ENCODE peak calls at places on chromosome 5, in four cellular contexts. D is neural progenitor cell, B is fibroblast of lung, T is progenitor cell of endocrine pancreas. Y is an unnamed sample.

GRCh38 chr5:80093796-80094195 is 58.6 kb downstream of the THBS4 start:
- DNase-seq in D (peak; percentile 91), B (no peak), T (no peak), Y (no peak)

GRCh38 chr5:27472000-27472763 is 433.8 kb upstream of the CDH9 start:
- DNase-seq in T (peak; percentile 61), B (peak; percentile 12), D (peak; percentile 91), Y (no peak)

GRCh38 chr5:25090818-25091217 is 446.0 kb upstream of the CDH10 start:
- DNase-seq in D (no peak), T (no peak), B (peak; percentile 26), Y (no peak)

GRCh38 chr5:31464081-31464480 is 67.8 kb downstream of the DROSHA start:
- DNase-seq in T (no peak), D (no peak), B (no peak), Y (no peak)

GRCh38 chr5:176803027-176803942 is 7.1 kb upstream of the UNC5A start:
- DNase-seq in B (no peak), T (no peak), D (no peak), Y (no peak)

GRCh38 chr5:154901276-154901675 is 36.7 kb downstream of the GEMIN5 start:
- DNase-seq in B (peak; percentile 57), D (no peak), T (no peak), Y (no peak)

GRCh38 chr5:78003914-78004313 is 227.8 kb upstream of the TBCA start:
- DNase-seq in T (no peak), B (no peak), D (peak; percentile 72), Y (no peak)

GRCh38 chr5:79229357-79230174 is 6.4 kb upstream of the JMY start:
- DNase-seq in B (peak; percentile 30), D (no peak), T (no peak), Y (no peak)

GRCh38 chr5:78922879-78923621 is 62.1 kb downstream of the ARSB start:
- DNase-seq in T (no peak), D (no peak), B (no peak), Y (no peak)

GRCh38 chr5:134114886-134115805 is 665 bp downstream of the TCF7 start:
- DNase-seq in D (peak; percentile 65), B (no peak), T (peak; percentile 55), Y (no peak)

GRCh38 chr5:181158869-181159268 is 11.5 kb downstream of the OR2V2 start:
- DNase-seq in B (no peak), T (no peak), D (no peak), Y (no peak)

GRCh38 chr5:35335752-35336151 is 105.5 kb upstream of the PRLR start:
- DNase-seq in B (no peak), D (peak; percentile 14), T (no peak), Y (no peak)

GRCh38 chr5:158155087-158155486 is 296.1 kb upstream of the CLINT1 start:
- DNase-seq in B (no peak), D (no peak), T (no peak), Y (no peak)

GRCh38 chr5:1268666-1269065 is 26.2 kb downstream of the TERT start:
- DNase-seq in D (no peak), B (no peak), T (no peak), Y (no peak)

GRCh38 chr5:103259705-103260355 is 1.3 kb downstream of the MACIR start:
- DNase-seq in B (peak; percentile 32), T (no peak), D (peak; percentile 70), Y (no peak)

GRCh38 chr5:150068961-150069618 is 17.3 kb downstream of the CSF1R start:
- DNase-seq in D (no peak), B (no peak), T (no peak), Y (no peak)

GRCh38 chr5:83720805-83721431 is at the start of gene HAPLN1:
- DNase-seq in D (peak; percentile 54), T (no peak), B (no peak), Y (no peak)

GRCh38 chr5:126938461-126938860 is 91.9 kb downstream of the MARCHF3 start:
- DNase-seq in D (no peak), B (peak; percentile 88), T (no peak), Y (no peak)

GRCh38 chr5:78586251-78586650 is 62.3 kb downstream of the LHFPL2 start:
- DNase-seq in D (no peak), T (no peak), B (peak; percentile 97), Y (no peak)

GRCh38 chr5:74232281-74232680 is 408.2 kb downstream of the ENC1 start:
- DNase-seq in T (no peak), B (peak; percentile 20), D (peak; percentile 35), Y (no peak)

GRCh38 chr5:84729326-84729725 is 344.6 kb upstream of the EDIL3 start:
- DNase-seq in T (no peak), B (peak; percentile 33), D (no peak), Y (no peak)

GRCh38 chr5:9324348-9325056 is 221.4 kb downstream of the SEMA5A start:
- DNase-seq in D (no peak), B (peak; percentile 61), T (no peak), Y (no peak)

GRCh38 chr5:17727212-17727611 is 93.0 kb downstream of the TAF11L14 start:
- DNase-seq in D (no peak), B (no peak), T (no peak), Y (no peak)

GRCh38 chr5:38809388-38810359 is 36.1 kb upstream of the OSMR start:
- DNase-seq in D (peak; percentile 93), T (peak; percentile 70), B (peak; percentile 97), Y (no peak)
- TF ChIP-seq CTCF in D (peak; percentile 89), T (peak; percentile 94), B (peak; percentile 69), Y (no peak)

DNA sequence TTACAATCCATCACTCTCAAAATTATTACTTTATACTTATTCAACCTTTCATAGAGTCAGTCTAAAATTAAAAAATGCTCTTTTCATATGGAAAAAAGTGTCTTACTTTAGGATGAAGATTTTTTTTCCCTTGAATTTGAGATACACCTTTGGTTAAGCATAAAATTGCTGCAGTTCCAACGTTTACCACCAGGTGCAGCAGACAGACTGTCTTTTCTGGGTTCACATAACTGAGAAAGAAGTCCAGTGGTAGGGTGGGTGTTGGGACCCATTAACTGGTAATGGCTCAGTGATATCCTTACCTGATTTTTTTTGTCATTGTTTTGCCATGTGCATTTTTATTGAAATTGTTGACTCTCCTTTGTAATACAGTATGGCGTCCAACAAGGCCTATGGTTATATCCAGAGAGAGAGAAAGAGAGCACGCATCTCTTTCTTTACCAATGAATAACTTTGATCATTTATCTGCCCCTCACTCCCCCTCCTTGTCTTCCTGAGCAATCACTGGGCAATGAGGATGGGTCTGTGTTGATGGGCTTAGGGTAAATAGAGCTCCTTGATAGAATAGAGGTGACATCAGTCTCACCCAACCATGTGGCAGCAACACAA is 98.4 kb downstream of the FBXL7 start:
- DNase-seq in B (no peak), D (peak; percentile 54), T (no peak), Y (no peak)
- TF ChIP-seq CTCF in B (peak; percentile 55), D (peak; percentile 72), T (peak; percentile 53), Y (no peak)

GRCh38 chr5:116234681-116235080 is 149.9 kb downstream of the COMMD10 start:
- DNase-seq in B (no peak), D (no peak), T (no peak), Y (no peak)

GRCh38 chr5:116242363-116242762 is 157.5 kb downstream of the COMMD10 start:
- DNase-seq in D (no peak), T (no peak), B (peak; percentile 66), Y (no peak)

GRCh38 chr5:116237917-116238502 is 153.2 kb downstream of the COMMD10 start:
- DNase-seq in B (no peak), D (peak; percentile 4), T (no peak), Y (no peak)
- TF ChIP-seq CTCF in B (peak; percentile 23), D (peak; percentile 40), T (peak; percentile 45), Y (no peak)

DNA sequence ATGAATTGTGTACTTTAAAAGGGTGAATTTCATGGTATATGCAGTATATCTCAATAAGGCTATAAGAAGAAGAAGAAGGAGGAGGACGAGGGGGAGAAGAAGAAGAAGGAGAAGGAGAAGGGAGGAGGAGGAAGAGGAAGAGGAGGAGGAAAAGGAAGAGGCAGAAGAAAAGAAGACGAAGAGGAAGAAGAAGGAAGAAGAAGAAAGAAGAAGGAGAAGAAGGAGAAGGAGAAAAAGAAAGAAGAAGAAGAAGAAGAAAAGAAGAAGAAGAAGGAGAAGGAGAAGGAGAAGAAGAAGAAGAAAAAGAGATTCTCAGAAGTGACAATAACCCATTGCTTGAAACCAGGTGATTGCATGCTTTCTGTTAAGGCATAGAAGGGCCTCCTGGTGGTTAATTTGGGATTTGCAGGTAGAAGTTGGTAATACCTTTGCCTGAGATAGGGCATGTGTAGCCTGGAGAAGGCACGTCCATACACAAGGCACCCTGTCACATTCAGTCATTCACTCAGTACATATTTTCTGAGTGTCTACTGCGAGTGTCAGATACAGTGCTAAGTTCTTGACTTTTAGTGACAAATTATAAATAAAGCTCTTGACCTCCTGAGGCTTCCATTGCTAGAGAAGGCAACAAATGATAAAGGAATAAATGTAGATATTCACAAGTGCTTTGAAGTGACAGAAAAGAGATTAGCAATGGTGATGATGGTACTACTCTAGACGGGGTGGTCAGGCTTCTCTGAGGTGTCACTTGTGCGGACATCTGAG is 231.3 kb downstream of the NPR3 start:
- DNase-seq in T (peak; percentile 10), B (peak; percentile 34), D (peak; percentile 44), Y (no peak)
- TF ChIP-seq CTCF in T (peak; percentile 58), B (peak; percentile 17), D (peak; percentile 51), Y (no peak)